ENCODE peak calls at places on chromosomes 13 and 19, in five cellular contexts. One of them, this sample, is unnamed.

GRCh38 chr13:53058077-53058660 is 29.6 kb downstream of the OLFM4 start:
- DNase-seq in upper lobe of right lung: no peak
- DNase-seq in coronary artery: no peak
- DNase-seq in esophagus squamous epithelium: no peak
- DNase-seq in Caco-2: no peak
- DNase-seq in this sample: no peak

GRCh38 chr19:18735324-18735723 is 51.8 kb downstream of the CRTC1 start:
- DNase-seq in esophagus squamous epithelium: no peak
- DNase-seq in Caco-2: no peak
- DNase-seq in upper lobe of right lung: no peak
- DNase-seq in coronary artery: no peak
- DNase-seq in this sample: no peak

GRCh38 chr13:75372517-75372916 is 109.5 kb downstream of the TBC1D4 start:
- DNase-seq in coronary artery: no peak
- DNase-seq in upper lobe of right lung: no peak
- DNase-seq in esophagus squamous epithelium: no peak
- DNase-seq in Caco-2: no peak
- DNase-seq in this sample: peak

GRCh38 chr13:36789061-36789460 is 30.0 kb upstream of the RFXAP start:
- DNase-seq in coronary artery: no peak
- DNase-seq in Caco-2: no peak
- DNase-seq in upper lobe of right lung: no peak
- DNase-seq in esophagus squamous epithelium: no peak
- DNase-seq in this sample: peak

GRCh38 chr13:50403311-50403710 is 388.1 kb downstream of the KCNRG start:
- DNase-seq in coronary artery: no peak
- DNase-seq in Caco-2: no peak
- DNase-seq in upper lobe of right lung: no peak
- DNase-seq in esophagus squamous epithelium: no peak
- DNase-seq in this sample: no peak

GRCh38 chr13:58907347-58907746 is 1256.4 kb downstream of the DIAPH3 start:
- DNase-seq in esophagus squamous epithelium: no peak
- DNase-seq in coronary artery: no peak
- DNase-seq in upper lobe of right lung: no peak
- DNase-seq in Caco-2: no peak
- DNase-seq in this sample: no peak

GRCh38 chr13:40657961-40658360 is 8.5 kb downstream of the FOXO1 start:
- DNase-seq in Caco-2: no peak
- DNase-seq in coronary artery: no peak
- DNase-seq in esophagus squamous epithelium: no peak
- DNase-seq in upper lobe of right lung: no peak
- DNase-seq in this sample: peak

GRCh38 chr19:32130241-32130753 is 215.1 kb upstream of the ZNF507 start:
- DNase-seq in coronary artery: no peak
- DNase-seq in upper lobe of right lung: no peak
- DNase-seq in Caco-2: no peak
- DNase-seq in esophagus squamous epithelium: no peak
- DNase-seq in this sample: no peak

DNA sequence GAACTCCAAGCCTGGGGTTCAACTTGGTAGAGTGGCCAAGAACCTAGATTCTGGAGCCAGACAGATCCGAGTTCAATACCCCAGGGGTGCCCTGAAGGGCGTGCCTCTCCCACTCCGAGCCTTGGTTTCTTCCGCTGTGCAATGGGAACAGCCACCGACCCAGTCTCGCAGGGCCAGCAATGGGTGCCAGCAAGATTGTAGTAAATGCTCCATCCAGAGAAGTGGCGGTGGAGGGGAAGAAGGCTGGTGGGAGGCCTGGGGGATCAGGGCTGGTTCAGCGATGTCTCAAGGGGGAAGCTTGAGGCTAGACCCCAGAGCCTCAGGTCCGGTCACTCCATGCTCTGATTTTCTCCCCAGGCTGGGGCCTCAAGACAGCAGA is 4.5 kb downstream of the WIZ start:
- DNase-seq in Caco-2: no peak
- DNase-seq in upper lobe of right lung: no peak
- DNase-seq in esophagus squamous epithelium: no peak
- DNase-seq in coronary artery: no peak
- DNase-seq in this sample: no peak
- H3K4me3 ChIP-seq in Caco-2: no peak
- H3K4me3 ChIP-seq in upper lobe of right lung: no peak
- H3K4me3 ChIP-seq in esophagus squamous epithelium: no peak
- H3K4me3 ChIP-seq in coronary artery: no peak
- H3K4me3 ChIP-seq in this sample: no peak

GRCh38 chr13:26941345-26942174 is 181.0 kb upstream of the GPR12 start:
- DNase-seq in esophagus squamous epithelium: no peak
- DNase-seq in coronary artery: no peak
- DNase-seq in upper lobe of right lung: no peak
- DNase-seq in Caco-2: peak
- DNase-seq in this sample: peak
- H3K4me3 ChIP-seq in esophagus squamous epithelium: no peak
- H3K4me3 ChIP-seq in coronary artery: no peak
- H3K4me3 ChIP-seq in upper lobe of right lung: no peak
- H3K4me3 ChIP-seq in Caco-2: no peak
- H3K4me3 ChIP-seq in this sample: no peak

DNA sequence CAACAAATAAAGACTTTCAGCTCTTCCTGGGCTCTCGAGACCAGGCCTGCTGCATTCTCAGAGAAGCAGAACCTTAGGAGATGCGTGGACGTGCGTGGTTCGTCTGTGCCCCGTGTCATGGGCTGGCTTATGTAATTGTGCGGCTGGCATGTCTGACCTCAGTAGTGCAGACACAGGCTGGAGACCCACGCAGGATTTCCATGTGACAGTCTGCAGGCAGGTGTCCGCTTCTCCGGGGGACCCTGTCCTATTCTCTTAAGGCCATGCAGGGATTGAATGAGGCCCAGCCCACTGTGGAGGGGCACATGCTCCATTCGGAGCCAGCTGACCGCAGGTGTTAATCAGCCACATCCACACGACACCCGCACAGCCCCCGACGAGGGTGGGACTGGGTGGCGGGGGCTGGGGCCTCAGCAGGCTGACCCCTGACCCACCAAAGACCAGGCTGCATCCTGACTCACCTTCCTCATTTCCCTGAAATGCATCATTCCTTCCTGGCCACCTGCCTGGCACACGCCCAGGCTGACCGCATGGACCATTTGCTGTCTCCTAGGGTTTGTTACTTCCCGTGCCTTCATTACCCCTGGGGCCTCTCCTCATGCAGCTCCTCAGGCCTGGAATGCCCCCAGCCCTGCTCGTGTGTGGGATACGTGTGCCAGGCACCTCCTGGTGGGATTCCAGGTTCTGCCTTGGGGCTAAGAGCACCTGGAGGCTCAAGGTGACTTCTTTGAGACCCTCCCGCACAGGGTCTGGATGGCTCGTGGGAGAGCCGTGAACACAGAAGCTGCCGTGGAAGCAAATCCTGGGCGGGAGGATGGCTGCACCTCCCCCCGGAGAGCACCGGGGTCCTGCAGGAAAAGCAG is 10.7 kb upstream of the MCF2L start:
- DNase-seq in coronary artery: no peak
- DNase-seq in upper lobe of right lung: no peak
- DNase-seq in esophagus squamous epithelium: no peak
- DNase-seq in Caco-2: peak
- DNase-seq in this sample: no peak
- H3K4me3 ChIP-seq in coronary artery: no peak
- H3K4me3 ChIP-seq in upper lobe of right lung: no peak
- H3K4me3 ChIP-seq in esophagus squamous epithelium: no peak
- H3K4me3 ChIP-seq in Caco-2: no peak
- H3K4me3 ChIP-seq in this sample: no peak

GRCh38 chr19:7506385-7507328 is 9.2 kb upstream of the ZNF358 start:
- DNase-seq in upper lobe of right lung: peak
- DNase-seq in esophagus squamous epithelium: peak
- DNase-seq in coronary artery: peak
- DNase-seq in Caco-2: peak
- DNase-seq in this sample: peak

GRCh38 chr19:7507884-7508283 is 8.0 kb upstream of the ZNF358 start:
- DNase-seq in upper lobe of right lung: peak
- DNase-seq in esophagus squamous epithelium: no peak
- DNase-seq in Caco-2: peak
- DNase-seq in coronary artery: peak
- DNase-seq in this sample: peak

GRCh38 chr19:7504684-7505083 is 11.2 kb upstream of the ZNF358 start:
- DNase-seq in coronary artery: no peak
- DNase-seq in Caco-2: no peak
- DNase-seq in upper lobe of right lung: no peak
- DNase-seq in esophagus squamous epithelium: no peak
- DNase-seq in this sample: no peak

GRCh38 chr19:7505288-7505681 is 10.6 kb upstream of the ZNF358 start:
- DNase-seq in coronary artery: no peak
- DNase-seq in esophagus squamous epithelium: no peak
- DNase-seq in Caco-2: no peak
- DNase-seq in upper lobe of right lung: no peak
- DNase-seq in this sample: no peak

DNA sequence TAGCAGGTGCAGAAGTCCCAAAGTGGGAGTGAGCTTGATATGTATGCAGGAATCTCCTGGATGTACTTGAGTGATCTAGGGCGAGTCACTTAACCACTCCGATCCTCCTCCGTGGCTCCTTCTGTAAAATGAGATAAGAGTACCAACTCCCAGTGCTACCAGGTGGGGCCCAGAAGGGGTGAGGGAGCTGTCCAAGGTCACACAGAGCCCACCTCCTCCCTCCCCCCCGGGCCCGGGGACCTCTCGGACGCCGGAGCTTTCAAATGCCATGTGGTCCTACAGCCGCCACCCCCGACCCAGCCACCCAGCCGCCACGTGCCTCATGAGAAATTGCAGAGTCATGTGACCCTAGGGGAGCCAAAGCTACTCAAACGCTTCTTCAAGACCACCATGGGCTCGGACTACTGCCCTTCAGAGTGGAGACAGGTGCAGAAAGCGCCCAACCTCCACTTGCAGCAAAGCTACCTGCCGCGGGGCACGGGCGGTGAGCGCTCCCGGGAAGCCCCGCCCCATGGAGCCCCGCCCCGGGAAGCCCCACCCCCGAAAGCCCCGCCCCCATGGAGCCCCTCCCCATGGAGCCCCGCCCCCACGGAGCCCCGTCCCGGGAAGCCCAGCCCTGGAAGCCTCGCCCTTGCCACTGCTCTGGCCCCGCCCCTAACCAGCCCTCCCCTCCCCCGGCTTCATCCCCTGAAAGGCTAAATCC is 10.1 kb upstream of the ZNF358 start:
- DNase-seq in coronary artery: no peak
- DNase-seq in esophagus squamous epithelium: no peak
- DNase-seq in Caco-2: no peak
- DNase-seq in upper lobe of right lung: no peak
- DNase-seq in this sample: no peak
- H3K4me3 ChIP-seq in coronary artery: peak
- H3K4me3 ChIP-seq in esophagus squamous epithelium: peak
- H3K4me3 ChIP-seq in Caco-2: peak
- H3K4me3 ChIP-seq in upper lobe of right lung: no peak
- H3K4me3 ChIP-seq in this sample: peak

DNA sequence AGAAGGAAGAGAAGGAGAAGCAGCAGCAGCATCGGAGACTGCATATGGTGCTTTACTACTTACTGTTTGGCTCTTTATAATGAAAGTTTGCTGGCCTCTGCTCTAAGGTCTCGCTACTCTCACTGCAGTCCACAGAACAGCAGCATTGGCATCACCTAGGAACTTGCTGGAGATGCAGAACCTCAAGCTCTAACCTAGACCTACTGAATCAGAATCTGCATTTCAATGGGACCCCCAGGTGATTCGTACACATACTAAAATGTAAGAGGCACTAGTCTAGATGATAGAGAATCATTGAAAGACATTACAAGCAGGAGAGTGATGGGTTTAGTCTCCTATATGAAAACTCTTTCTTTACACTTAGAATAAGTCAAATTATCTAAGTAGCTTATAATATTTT is 270.6 kb downstream of the KLF5 start:
- DNase-seq in upper lobe of right lung: no peak
- DNase-seq in Caco-2: no peak
- DNase-seq in coronary artery: no peak
- DNase-seq in esophagus squamous epithelium: no peak
- DNase-seq in this sample: no peak
- H3K4me3 ChIP-seq in upper lobe of right lung: no peak
- H3K4me3 ChIP-seq in Caco-2: no peak
- H3K4me3 ChIP-seq in coronary artery: no peak
- H3K4me3 ChIP-seq in esophagus squamous epithelium: no peak
- H3K4me3 ChIP-seq in this sample: no peak

GRCh38 chr19:14473073-14473790 is 1.9 kb downstream of the PTGER1 start:
- DNase-seq in Caco-2: no peak
- DNase-seq in esophagus squamous epithelium: no peak
- DNase-seq in coronary artery: no peak
- DNase-seq in upper lobe of right lung: peak
- DNase-seq in this sample: no peak

GRCh38 chr19:14471436-14472187 is 3.5 kb downstream of the PTGER1 start:
- DNase-seq in upper lobe of right lung: no peak
- DNase-seq in Caco-2: no peak
- DNase-seq in coronary artery: no peak
- DNase-seq in esophagus squamous epithelium: no peak
- DNase-seq in this sample: no peak

GRCh38 chr19:14470031-14470876 is 4.9 kb downstream of the PTGER1 start:
- DNase-seq in Caco-2: no peak
- DNase-seq in coronary artery: no peak
- DNase-seq in upper lobe of right lung: no peak
- DNase-seq in esophagus squamous epithelium: no peak
- DNase-seq in this sample: no peak

GRCh38 chr19:14473915-14474578 is 1.1 kb downstream of the PTGER1 start:
- DNase-seq in upper lobe of right lung: peak
- DNase-seq in Caco-2: no peak
- DNase-seq in coronary artery: no peak
- DNase-seq in esophagus squamous epithelium: no peak
- DNase-seq in this sample: no peak

DNA sequence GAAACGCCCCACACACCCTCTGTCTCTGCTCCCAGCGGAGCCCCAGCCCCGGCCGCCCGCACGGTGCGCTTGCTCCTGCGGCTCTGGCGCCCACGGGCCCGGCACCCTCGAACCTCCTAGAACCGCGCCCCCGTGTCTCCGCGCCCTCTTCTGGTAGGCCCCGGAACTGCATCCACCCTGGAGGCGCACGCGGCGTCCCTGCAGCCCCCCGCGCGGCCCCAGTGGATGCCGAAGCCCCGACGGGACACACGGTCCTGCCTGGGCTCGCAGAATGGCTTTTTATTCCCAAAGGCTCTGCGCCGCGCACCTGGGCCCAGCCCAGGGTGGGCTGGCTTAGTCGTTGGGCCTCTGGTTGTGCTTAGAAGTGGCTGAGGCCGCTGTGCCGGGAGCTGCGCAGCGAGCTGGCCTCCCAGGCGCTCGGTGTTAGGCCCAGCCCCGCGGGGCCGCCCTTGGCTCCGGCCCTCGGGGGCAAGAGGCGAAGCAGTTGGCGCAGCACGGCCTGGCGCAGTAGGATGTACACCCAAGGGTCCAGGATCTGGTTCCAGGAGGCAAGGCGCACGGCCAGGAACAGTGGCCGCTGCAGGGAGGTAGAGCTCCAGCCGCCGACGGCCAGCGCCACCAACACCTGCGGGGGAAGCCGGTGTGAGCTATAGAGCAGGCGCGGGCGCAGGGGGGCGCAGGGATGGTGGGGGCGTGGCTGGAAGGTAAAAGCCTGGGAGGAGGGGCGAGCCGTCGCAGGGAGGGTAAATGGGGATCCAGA is 2.8 kb downstream of the PTGER1 start:
- DNase-seq in Caco-2: peak
- DNase-seq in esophagus squamous epithelium: no peak
- DNase-seq in coronary artery: no peak
- DNase-seq in upper lobe of right lung: peak
- DNase-seq in this sample: peak
- H3K4me3 ChIP-seq in Caco-2: peak
- H3K4me3 ChIP-seq in esophagus squamous epithelium: peak
- H3K4me3 ChIP-seq in coronary artery: peak
- H3K4me3 ChIP-seq in upper lobe of right lung: no peak
- H3K4me3 ChIP-seq in this sample: no peak